ENCODE peak calls at places on chromosomes 2 and 18, in four cellular contexts. One of them, this sample, is unnamed. For H3K4me1, the result is how much of the 10 kb centered on the place peaks cover.

GRCh38 chr2:47056875-47057731 is 98.0 kb downstream of the STPG4 start:
- DNase-seq in A549: no peak
- DNase-seq in IMR-90: no peak
- DNase-seq in neural progenitor cell: no peak
- DNase-seq in this sample: peak

GRCh38 chr2:219570194-219570923 is 980 bp downstream of the OBSL1 start:
- DNase-seq in A549: peak
- DNase-seq in IMR-90: peak
- DNase-seq in neural progenitor cell: peak
- DNase-seq in this sample: peak

GRCh38 chr2:182319556-182319955 is 107.3 kb downstream of the PDE1A start:
- DNase-seq in A549: no peak
- DNase-seq in IMR-90: no peak
- DNase-seq in neural progenitor cell: no peak
- DNase-seq in this sample: no peak

GRCh38 chr2:169073972-169074751 is 4.8 kb downstream of the DHRS9 start:
- DNase-seq in A549: no peak
- DNase-seq in IMR-90: no peak
- DNase-seq in neural progenitor cell: no peak
- DNase-seq in this sample: no peak

GRCh38 chr2:172928754-172929153 is 146.9 kb upstream of the MAP3K20 start:
- DNase-seq in A549: no peak
- DNase-seq in IMR-90: peak
- DNase-seq in neural progenitor cell: no peak
- DNase-seq in this sample: peak

GRCh38 chr2:127051116-127051779 is 55.7 kb downstream of the BIN1 start:
- DNase-seq in A549: no peak
- DNase-seq in IMR-90: no peak
- DNase-seq in neural progenitor cell: no peak
- DNase-seq in this sample: no peak

GRCh38 chr2:228777855-228778355 is 493.2 kb downstream of the PID1 start:
- DNase-seq in A549: no peak
- DNase-seq in IMR-90: peak
- DNase-seq in neural progenitor cell: no peak
- DNase-seq in this sample: no peak

GRCh38 chr2:217293607-217294006 is 433.7 kb upstream of the TNP1 start:
- DNase-seq in A549: no peak
- DNase-seq in IMR-90: peak
- DNase-seq in neural progenitor cell: no peak
- DNase-seq in this sample: peak

GRCh38 chr2:3242747-3243369 is 134.8 kb downstream of the EIPR1 start:
- DNase-seq in A549: no peak
- DNase-seq in IMR-90: peak
- DNase-seq in neural progenitor cell: no peak
- DNase-seq in this sample: no peak

GRCh38 chr2:137980459-137980858 is 16.2 kb downstream of the HNMT start:
- DNase-seq in A549: no peak
- DNase-seq in IMR-90: no peak
- DNase-seq in neural progenitor cell: no peak
- DNase-seq in this sample: no peak

GRCh38 chr18:73908323-73908722 is 239.3 kb downstream of the FBXO15 start:
- DNase-seq in A549: no peak
- DNase-seq in IMR-90: peak
- DNase-seq in neural progenitor cell: peak
- DNase-seq in this sample: peak

GRCh38 chr18:68461635-68462034 is 253.3 kb downstream of the TMX3 start:
- DNase-seq in A549: no peak
- DNase-seq in IMR-90: no peak
- DNase-seq in neural progenitor cell: no peak
- DNase-seq in this sample: no peak

GRCh38 chr2:1187189-1187588 is 226.1 kb upstream of the TPO start:
- DNase-seq in A549: no peak
- DNase-seq in IMR-90: no peak
- DNase-seq in neural progenitor cell: no peak
- DNase-seq in this sample: no peak

GRCh38 chr18:37729715-37730114 is 164.1 kb upstream of the CELF4 start:
- DNase-seq in A549: no peak
- DNase-seq in IMR-90: no peak
- DNase-seq in neural progenitor cell: no peak
- DNase-seq in this sample: no peak

GRCh38 chr2:73174244-73174643 is 28.1 kb upstream of the NOTO start:
- DNase-seq in A549: no peak
- DNase-seq in IMR-90: no peak
- DNase-seq in neural progenitor cell: no peak
- DNase-seq in this sample: no peak

GRCh38 chr2:45469314-45470099 is 141.6 kb downstream of the SRBD1 start:
- DNase-seq in A549: no peak
- DNase-seq in IMR-90: no peak
- DNase-seq in neural progenitor cell: no peak
- DNase-seq in this sample: no peak

GRCh38 chr18:4547126-4547525 is 92.0 kb upstream of the DLGAP1 start:
- DNase-seq in A549: no peak
- DNase-seq in IMR-90: no peak
- DNase-seq in neural progenitor cell: no peak
- DNase-seq in this sample: no peak

GRCh38 chr2:82089518-82089917 is 1785.0 kb upstream of the LRRTM1 start:
- DNase-seq in A549: no peak
- DNase-seq in IMR-90: no peak
- DNase-seq in neural progenitor cell: no peak
- DNase-seq in this sample: no peak

GRCh38 chr2:230137902-230138539 is 69.3 kb upstream of the SLC16A14 start:
- DNase-seq in A549: no peak
- DNase-seq in IMR-90: peak
- DNase-seq in neural progenitor cell: no peak
- DNase-seq in this sample: no peak

GRCh38 chr2:46200861-46201605 is 96.2 kb upstream of the EPAS1 start:
- DNase-seq in A549: no peak
- DNase-seq in IMR-90: no peak
- DNase-seq in neural progenitor cell: no peak
- DNase-seq in this sample: no peak

GRCh38 chr2:135004005-135004746 is 43.1 kb downstream of the MAP3K19 start:
- DNase-seq in A549: peak
- DNase-seq in IMR-90: peak
- DNase-seq in neural progenitor cell: peak
- DNase-seq in this sample: peak

GRCh38 chr2:24469148-24469547 is 21.9 kb upstream of the NCOA1 start:
- DNase-seq in A549: no peak
- DNase-seq in IMR-90: no peak
- DNase-seq in neural progenitor cell: no peak
- DNase-seq in this sample: no peak

GRCh38 chr2:231057590-231057989 is 923 bp downstream of the PSMD1 start:
- DNase-seq in A549: no peak
- DNase-seq in IMR-90: peak
- DNase-seq in neural progenitor cell: peak
- DNase-seq in this sample: peak

GRCh38 chr2:152042636-152043615 is 55.9 kb downstream of the CACNB4 start:
- DNase-seq in A549: no peak
- DNase-seq in IMR-90: no peak
- DNase-seq in neural progenitor cell: peak
- DNase-seq in this sample: no peak

GRCh38 chr2:227471924-227472264 is at the start of gene AGFG1:
- DNase-seq in A549: peak
- DNase-seq in IMR-90: peak
- DNase-seq in neural progenitor cell: peak
- DNase-seq in this sample: peak

GRCh38 chr18:37489011-37489410 is 76.6 kb downstream of the CELF4 start:
- DNase-seq in A549: no peak
- DNase-seq in IMR-90: no peak
- DNase-seq in neural progenitor cell: no peak
- DNase-seq in this sample: no peak

GRCh38 chr2:83572400-83572799 is 886.7 kb downstream of the SUCLG1 start:
- DNase-seq in A549: no peak
- DNase-seq in IMR-90: no peak
- DNase-seq in neural progenitor cell: no peak
- DNase-seq in this sample: no peak

GRCh38 chr2:235390108-235390815 is 103.6 kb upstream of the AGAP1 start:
- DNase-seq in A549: no peak
- DNase-seq in IMR-90: peak
- DNase-seq in neural progenitor cell: no peak
- DNase-seq in this sample: no peak

GRCh38 chr2:180652794-180653193 is 327.6 kb upstream of the UBE2E3 start:
- DNase-seq in A549: no peak
- DNase-seq in IMR-90: no peak
- DNase-seq in neural progenitor cell: no peak
- DNase-seq in this sample: no peak

GRCh38 chr2:164725542-164725941 is 104.3 kb upstream of the GRB14 start:
- DNase-seq in A549: no peak
- DNase-seq in IMR-90: no peak
- DNase-seq in neural progenitor cell: no peak
- DNase-seq in this sample: no peak

GRCh38 chr2:108988076-108988795 is 784 bp downstream of the EDAR start:
- DNase-seq in A549: no peak
- DNase-seq in IMR-90: no peak
- DNase-seq in neural progenitor cell: no peak
- DNase-seq in this sample: no peak

GRCh38 chr2:36731941-36732700 is 35.6 kb downstream of the VIT start:
- DNase-seq in A549: no peak
- DNase-seq in IMR-90: peak
- DNase-seq in neural progenitor cell: no peak
- DNase-seq in this sample: no peak

GRCh38 chr18:31102020-31102684 is at the start of gene DSC2:
- DNase-seq in A549: no peak
- DNase-seq in IMR-90: no peak
- DNase-seq in neural progenitor cell: peak
- DNase-seq in this sample: peak

GRCh38 chr2:144429396-144430112 is 90.4 kb downstream of the ZEB2 start:
- DNase-seq in A549: no peak
- DNase-seq in IMR-90: no peak
- DNase-seq in neural progenitor cell: no peak
- DNase-seq in this sample: no peak

GRCh38 chr2:74502720-74503505 is 3.5 kb upstream of the LBX2 start:
- DNase-seq in A549: peak
- DNase-seq in IMR-90: peak
- DNase-seq in neural progenitor cell: peak
- DNase-seq in this sample: peak

GRCh38 chr2:17177094-17177493 is 341.1 kb downstream of the RAD51AP2 start:
- DNase-seq in A549: no peak
- DNase-seq in IMR-90: no peak
- DNase-seq in neural progenitor cell: no peak
- DNase-seq in this sample: no peak

GRCh38 chr2:20411361-20411894 is 35.4 kb upstream of the RHOB start:
- DNase-seq in A549: peak
- DNase-seq in IMR-90: peak
- DNase-seq in neural progenitor cell: peak
- DNase-seq in this sample: peak

GRCh38 chr18:76487782-76488181 is 7.3 kb downstream of the ZNF516 start:
- DNase-seq in A549: no peak
- DNase-seq in IMR-90: no peak
- DNase-seq in neural progenitor cell: peak
- DNase-seq in this sample: no peak

GRCh38 chr2:156339866-156340265 is 7.3 kb upstream of the NR4A2 start:
- DNase-seq in A549: no peak
- DNase-seq in IMR-90: no peak
- DNase-seq in neural progenitor cell: no peak
- DNase-seq in this sample: no peak
- H3K27ac ChIP-seq in A549: peak
- H3K27ac ChIP-seq in IMR-90: no peak
- H3K27ac ChIP-seq in neural progenitor cell: no peak
- H3K27ac ChIP-seq in this sample: no peak

DNA sequence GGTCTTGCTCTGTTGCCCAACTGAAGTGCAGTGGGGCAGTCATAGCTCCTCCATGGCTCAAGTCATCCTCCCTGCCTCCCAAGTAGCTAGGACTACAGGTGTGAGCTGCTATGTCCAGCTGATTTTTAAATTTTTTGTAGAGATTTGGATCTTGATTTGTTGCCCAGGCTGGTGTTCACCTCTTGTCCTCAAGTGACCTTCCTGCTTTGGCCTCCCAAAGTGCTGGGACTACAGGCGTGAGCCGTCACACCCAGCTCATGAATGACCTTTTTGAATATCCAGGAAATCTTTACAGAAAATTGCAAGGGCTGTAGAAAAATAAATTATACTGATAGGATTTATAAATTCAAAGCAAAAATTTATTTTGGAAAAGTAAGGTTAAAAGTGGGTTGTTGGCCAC is 17.4 kb downstream of the ACTR3 start:
- DNase-seq in A549: no peak
- DNase-seq in IMR-90: no peak
- DNase-seq in neural progenitor cell: no peak
- DNase-seq in this sample: no peak
- H3K4me1 ChIP-seq in A549: under half
- H3K4me1 ChIP-seq in IMR-90: under half
- H3K4me1 ChIP-seq in neural progenitor cell: under half
- H3K4me1 ChIP-seq in this sample: under half

DNA sequence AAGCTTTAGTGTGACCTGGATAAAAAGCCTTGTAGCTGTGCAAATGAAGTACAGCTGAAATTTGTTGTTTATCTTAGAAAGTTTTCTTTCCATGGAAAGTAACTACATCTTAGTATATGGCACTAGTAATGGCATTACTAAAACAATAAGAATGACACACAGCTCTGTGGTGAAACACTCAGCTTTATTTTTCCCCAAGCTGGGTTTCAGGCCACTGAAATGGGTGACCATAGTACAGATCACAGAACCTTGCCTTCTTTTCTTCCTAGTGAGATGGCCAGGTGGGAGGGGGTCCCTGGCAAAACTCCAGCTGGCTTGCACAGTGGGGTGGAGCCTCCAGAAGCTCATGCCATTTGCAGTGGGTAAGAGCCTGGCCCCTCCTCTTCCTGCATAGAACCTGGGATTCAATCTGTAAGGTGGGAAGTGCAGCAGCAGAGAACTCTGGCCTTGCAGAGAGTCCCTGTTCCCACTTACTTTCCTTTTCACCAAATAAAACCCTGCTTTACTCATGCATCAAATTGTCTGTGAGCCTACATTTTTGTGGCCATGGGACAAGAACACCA is 17.6 kb upstream of the GRP start:
- DNase-seq in A549: no peak
- DNase-seq in IMR-90: no peak
- DNase-seq in neural progenitor cell: no peak
- DNase-seq in this sample: no peak
- H3K4me2 ChIP-seq in A549: no peak
- H3K4me2 ChIP-seq in IMR-90: no peak
- H3K4me2 ChIP-seq in neural progenitor cell: no peak
- H3K4me2 ChIP-seq in this sample: no peak

GRCh38 chr18:33656889-33657288 is 78.9 kb downstream of the ASXL3 start:
- DNase-seq in A549: no peak
- DNase-seq in IMR-90: no peak
- DNase-seq in neural progenitor cell: no peak
- DNase-seq in this sample: no peak
- H3K27ac ChIP-seq in A549: no peak
- H3K27ac ChIP-seq in IMR-90: no peak
- H3K27ac ChIP-seq in neural progenitor cell: no peak
- H3K27ac ChIP-seq in this sample: no peak

GRCh38 chr18:23460285-23461273 is 7.5 kb downstream of the RIOK3 start:
- DNase-seq in A549: no peak
- DNase-seq in IMR-90: no peak
- DNase-seq in neural progenitor cell: no peak
- DNase-seq in this sample: no peak
- H3K4me1 ChIP-seq in A549: under half
- H3K4me1 ChIP-seq in IMR-90: under half
- H3K4me1 ChIP-seq in neural progenitor cell: under half
- H3K4me1 ChIP-seq in this sample: under half

This sample was measured in mesenchymal stem cell.